ENCODE peak calls at places on chromosome X, in four cellular contexts. V, U, M and F are unnamed samples. For H3K9me3, the result is how much of the 10 kb centered on the place peaks cover.

GRCh38 chrX:17656035-17656418 is 81.3 kb upstream of the SCML1 start:
- DNase-seq in V (peak), U (no peak), M (no peak), F (no peak)

GRCh38 chrX:141469469-141469868 is 115.1 kb downstream of the SPANXA1 start:
- DNase-seq in V (no peak), U (no peak), M (no peak), F (no peak)

GRCh38 chrX:19040373-19040772 is 56.5 kb upstream of the PHKA2 start:
- DNase-seq in V (no peak), U (no peak), M (peak), F (no peak)

GRCh38 chrX:1591863-1592127 is 391 bp downstream of the AKAP17A start:
- DNase-seq in V (peak), U (no peak), M (no peak), F (no peak)

GRCh38 chrX:151513472-151513871 is 50.0 kb upstream of the PASD1 start:
- DNase-seq in V (no peak), U (no peak), M (no peak), F (no peak)

GRCh38 chrX:73683236-73683859 is 120.4 kb downstream of the CHIC1 start:
- DNase-seq in V (no peak), U (no peak), M (no peak), F (no peak)

GRCh38 chrX:110081740-110082139 is 78.8 kb downstream of the TMEM164 start:
- DNase-seq in V (peak), U (no peak), M (peak), F (no peak)

GRCh38 chrX:9867753-9868152 is 81.5 kb downstream of the SHROOM2 start:
- DNase-seq in V (no peak), U (no peak), M (no peak), F (no peak)

GRCh38 chrX:133587071-133587470 is 171.8 kb upstream of the GPC4 start:
- DNase-seq in V (no peak), U (no peak), M (no peak), F (no peak)

GRCh38 chrX:119853449-119853848 is 686 bp upstream of the UPF3B start:
- DNase-seq in V (no peak), U (no peak), M (no peak), F (no peak)

GRCh38 chrX:33607042-33607595 is 395.8 kb upstream of the DMD start:
- DNase-seq in V (no peak), U (no peak), M (no peak), F (no peak)

GRCh38 chrX:142483965-142484364 is 278.9 kb upstream of the MAGEC2 start:
- DNase-seq in V (no peak), U (no peak), M (no peak), F (no peak)

GRCh38 chrX:74426615-74427014 is 5.3 kb downstream of the SLC16A2 start:
- DNase-seq in V (no peak), U (no peak), M (no peak), F (no peak)

GRCh38 chrX:51641421-51642021 is 22.8 kb upstream of the CENPVL3 start:
- DNase-seq in V (no peak), U (no peak), M (peak), F (no peak)

GRCh38 chrX:103615781-103616180 is 8.0 kb downstream of the TCEAL3 start:
- DNase-seq in V (no peak), U (no peak), M (no peak), F (no peak)

GRCh38 chrX:9240956-9241355 is 207.0 kb upstream of the FAM9B start:
- DNase-seq in V (no peak), U (no peak), M (no peak), F (no peak)

GRCh38 chrX:136196691-136197155 is 49.4 kb downstream of the FHL1 start:
- DNase-seq in V (no peak), U (no peak), M (no peak), F (no peak)

GRCh38 chrX:150873616-150874015 is 24.9 kb downstream of the CD99L2 start:
- DNase-seq in V (no peak), U (no peak), M (peak), F (peak)

GRCh38 chrX:55758033-55758432 is 40.5 kb downstream of the RRAGB start:
- DNase-seq in V (no peak), U (no peak), M (peak), F (no peak)

GRCh38 chrX:38929966-38930421 is 128.7 kb downstream of the MID1IP1 start:
- DNase-seq in V (no peak), U (no peak), M (no peak), F (no peak)

GRCh38 chrX:28586291-28586690 is 955 bp upstream of the IL1RAPL1 start:
- DNase-seq in V (no peak), U (no peak), M (peak), F (no peak)

GRCh38 chrX:28585767-28586166 is 1.5 kb upstream of the IL1RAPL1 start:
- DNase-seq in V (no peak), U (no peak), M (no peak), F (no peak)

GRCh38 chrX:28584025-28584424 is 3.2 kb upstream of the IL1RAPL1 start:
- DNase-seq in V (no peak), U (no peak), M (no peak), F (no peak)

GRCh38 chrX:28589048-28589447 is 1.8 kb downstream of the IL1RAPL1 start:
- DNase-seq in V (no peak), U (no peak), M (peak), F (no peak)

DNA sequence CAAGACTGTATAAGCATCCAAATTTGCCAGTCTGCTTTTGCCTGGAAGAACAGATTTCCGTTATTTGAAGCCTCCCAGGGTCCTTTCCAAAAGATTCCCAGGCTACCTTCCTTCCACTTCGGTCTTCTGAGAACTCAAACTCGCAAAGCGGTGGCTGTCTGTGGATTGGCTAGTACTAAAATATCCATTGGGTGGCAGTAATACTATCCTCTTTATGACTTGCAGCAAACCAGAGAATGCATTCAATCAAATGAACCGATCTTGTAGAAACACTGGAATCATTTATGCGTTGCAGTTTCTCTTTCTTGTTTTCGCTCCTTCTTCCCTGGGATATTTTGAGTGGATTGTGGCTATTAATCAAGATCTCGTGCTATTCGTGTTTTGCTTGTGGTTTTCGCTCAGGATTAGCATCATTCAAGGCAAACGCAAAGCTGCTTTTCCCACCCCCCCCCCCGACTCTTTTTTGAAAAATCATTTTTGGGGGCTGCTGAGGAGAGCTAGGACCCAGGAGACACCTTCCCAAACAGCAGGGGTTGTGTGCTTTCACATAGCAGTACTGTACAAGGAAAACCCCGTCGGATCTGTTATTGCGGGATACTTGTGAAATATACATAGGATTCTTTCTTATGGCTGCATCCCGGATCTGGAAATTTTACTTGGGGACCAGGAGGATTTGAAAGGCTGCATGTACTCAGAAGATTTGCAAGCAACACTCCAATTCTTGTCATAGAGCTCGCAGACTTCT is at the start of gene IL1RAPL1:
- DNase-seq in V (no peak), U (no peak), M (peak), F (no peak)
- TF ChIP-seq CTCF in V (no peak), U (peak), M (no peak), F (no peak)

DNA sequence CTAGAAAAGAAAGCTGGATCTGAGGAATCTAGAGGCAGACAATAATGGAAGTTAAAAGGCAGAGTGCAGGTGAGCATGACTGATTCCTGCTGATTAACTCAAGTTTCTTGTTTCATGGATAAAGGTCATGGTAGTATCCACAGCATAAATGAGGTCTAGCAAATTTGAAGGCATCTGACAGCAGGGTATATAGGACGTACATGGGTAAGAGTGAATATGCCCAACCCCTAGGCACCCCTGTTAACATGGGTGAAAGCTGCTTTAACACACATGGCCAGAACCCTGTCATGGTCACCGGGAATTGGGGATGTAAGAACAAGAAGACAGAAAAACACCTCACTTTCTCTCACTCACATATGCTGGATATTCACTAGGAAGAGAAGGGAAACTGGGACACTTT is 25.0 kb downstream of the NLRP2B start:
- DNase-seq in V (no peak), U (no peak), M (no peak), F (no peak)
- H3K9me3 ChIP-seq in V (under half), U (under half), M (under half), F (under half)

GRCh38 chrX:154409222-154409871 is at the start of gene DNASE1L1:
- DNase-seq in V (no peak), U (peak), M (peak), F (peak)
- TF ChIP-seq POLR2A in V (no peak), U (no peak), M (peak), F (peak)

DNA sequence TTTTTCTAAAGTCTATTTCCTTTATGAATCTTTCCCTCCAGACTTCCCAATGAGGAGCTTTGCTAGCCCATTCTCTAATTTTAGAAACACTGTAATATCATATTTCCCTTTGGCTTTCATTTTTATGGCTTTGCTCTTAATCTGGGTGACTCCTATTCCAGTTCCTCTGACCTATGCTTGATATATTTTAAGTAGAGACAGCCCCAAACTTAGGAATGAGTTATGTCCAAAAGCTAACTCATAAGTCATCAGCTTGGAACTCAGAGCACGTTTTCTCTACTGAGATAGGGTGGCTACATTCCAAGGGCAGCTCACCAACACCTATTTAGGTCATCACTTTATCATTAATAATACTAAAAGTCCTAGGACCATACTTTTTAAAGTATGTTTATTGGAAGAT is 77.8 kb downstream of the OR13H1 start:
- DNase-seq in V (no peak), U (no peak), M (no peak), F (no peak)
- TF ChIP-seq CTCF in V (no peak), U (no peak), M (no peak), F (no peak)

DNA sequence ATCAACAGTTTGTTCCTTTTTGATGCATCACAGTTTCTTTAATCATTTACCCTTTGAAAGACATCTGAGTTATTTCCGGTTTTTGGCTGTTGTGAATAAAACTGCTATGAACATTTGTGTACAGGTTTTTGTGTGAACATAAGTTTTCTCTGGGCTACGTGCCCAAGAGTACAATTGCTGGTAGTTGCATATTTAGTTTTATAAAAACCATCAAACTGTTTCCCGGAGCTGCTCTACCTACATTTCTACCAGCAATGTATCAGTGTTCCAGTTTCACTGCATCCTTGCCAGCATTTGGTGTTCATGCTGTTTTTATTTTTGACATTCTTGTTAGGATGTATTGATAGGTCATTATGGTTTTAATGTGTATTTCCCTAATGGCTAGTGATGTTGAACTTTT is 17.3 kb downstream of the KDM6A start:
- DNase-seq in V (no peak), U (no peak), M (peak), F (no peak)
- H3K9me3 ChIP-seq in V (under half), U (under half), M (under half), F (under half)

DNA sequence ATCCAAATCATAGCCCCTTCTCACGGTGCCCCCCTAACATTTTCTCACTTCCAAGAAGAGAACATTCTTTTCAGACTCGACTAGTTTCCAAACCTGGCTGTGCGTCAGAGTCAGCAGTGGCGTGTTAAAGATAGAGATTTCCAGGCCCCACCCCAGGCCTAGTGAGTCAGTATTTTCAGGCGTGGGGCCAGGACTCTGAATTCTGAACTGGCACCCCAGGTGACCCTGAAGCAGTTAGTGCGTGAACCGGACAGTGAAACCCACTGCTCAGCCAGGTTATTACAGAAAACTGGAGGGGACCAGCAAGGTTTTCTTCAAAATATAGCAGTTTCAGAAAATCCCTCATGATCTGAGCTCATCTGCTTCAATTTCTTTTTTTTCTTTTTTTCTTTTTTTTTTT is 35.0 kb upstream of the BCOR start:
- DNase-seq in V (peak), U (peak), M (peak), F (peak)
- TF ChIP-seq POLR2A in V (no peak), U (no peak), M (no peak), F (no peak)

DNA sequence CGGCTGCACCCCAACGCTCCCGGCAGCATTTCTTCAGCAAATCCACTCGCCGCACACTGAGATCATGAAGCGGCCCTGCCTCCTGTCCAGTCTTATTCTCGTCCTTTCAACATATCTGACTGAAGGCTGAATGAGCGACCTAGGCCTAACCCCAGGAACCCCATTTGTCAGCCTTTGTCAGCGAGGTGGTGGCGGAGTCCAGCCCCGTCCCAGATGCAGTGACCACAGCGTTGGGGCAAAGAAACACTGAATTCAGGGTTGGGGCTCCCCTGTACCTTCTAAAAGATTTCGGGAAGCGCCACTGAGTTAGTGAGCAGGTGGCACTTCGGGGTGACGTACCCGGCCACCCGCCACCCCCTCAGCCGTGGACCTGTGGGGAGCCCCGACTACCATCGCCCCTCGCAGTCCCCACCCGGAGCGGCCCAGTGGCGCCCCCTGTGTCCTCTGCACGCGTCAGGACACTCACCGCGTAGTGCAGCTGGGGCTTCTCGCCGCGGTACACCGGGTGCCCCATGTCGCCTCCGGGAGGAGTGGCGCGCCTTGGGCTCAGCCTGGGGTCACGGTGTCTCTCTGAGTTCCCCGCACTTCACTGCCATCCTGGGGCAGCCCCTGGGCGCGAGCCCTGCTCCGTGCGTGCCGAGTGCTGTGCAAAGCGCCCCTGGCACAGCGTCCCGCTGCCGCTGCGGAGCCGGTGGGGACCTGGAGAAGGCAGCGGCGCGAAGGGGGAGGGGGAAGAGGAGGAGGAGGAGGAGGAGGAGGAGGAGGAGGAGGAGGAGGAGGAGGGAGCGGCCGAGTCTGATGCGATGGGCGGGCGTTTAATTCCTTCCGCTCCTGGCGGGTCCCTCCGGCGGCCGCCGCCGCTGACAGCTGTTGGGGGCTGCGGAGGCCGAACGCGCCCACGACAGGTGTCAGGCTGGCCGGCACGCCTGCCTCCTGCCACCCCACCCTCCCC is 134.1 kb downstream of the AMELX start:
- DNase-seq in V (peak), U (peak), M (peak), F (peak)
- TF ChIP-seq CTCF in V (peak), U (no peak), M (peak), F (peak)

GRCh38 chrX:66677430-66677829 is 38.6 kb upstream of the EDA2R start:
- DNase-seq in V (no peak), U (no peak), M (peak), F (no peak)
- H3K9me3 ChIP-seq in V (under half), U (under half), M (under half), F (under half)